ENCODE peak calls at places on chromosomes 3 and 15, in five cellular contexts. O, G, J, I and Z are unnamed samples.

GRCh38 chr3:187999821-188000220 is 154.1 kb upstream of the LPP start:
- DNase-seq in O (no peak), G (no peak), J (no peak), I (no peak), Z (no peak)

GRCh38 chr15:23869391-23869790 is 182.3 kb upstream of the NDN start:
- DNase-seq in O (peak), G (peak), J (peak), I (no peak), Z (peak)

GRCh38 chr3:39879581-39879980 is 70.2 kb downstream of the MYRIP start:
- DNase-seq in O (no peak), G (no peak), J (no peak), I (no peak), Z (no peak)

GRCh38 chr3:113339616-113340244 is 101.6 kb downstream of the CFAP44 start:
- DNase-seq in O (no peak), G (no peak), J (no peak), I (no peak), Z (no peak)

GRCh38 chr3:165839296-165840076 is 2.3 kb upstream of the BCHE start:
- DNase-seq in O (no peak), G (no peak), J (no peak), I (no peak), Z (no peak)

GRCh38 chr15:38991126-38991525 is 426.5 kb upstream of the RASGRP1 start:
- DNase-seq in O (no peak), G (no peak), J (no peak), I (no peak), Z (no peak)

GRCh38 chr3:157938154-157938774 is 168.0 kb downstream of the SHOX2 start:
- DNase-seq in O (no peak), G (no peak), J (no peak), I (no peak), Z (no peak)

GRCh38 chr15:66415321-66415720 is 28.6 kb downstream of the MAP2K1 start:
- DNase-seq in O (no peak), G (no peak), J (no peak), I (no peak), Z (no peak)

GRCh38 chr3:5058463-5058862 is 63.6 kb upstream of the ARL8B start:
- DNase-seq in O (no peak), G (no peak), J (no peak), I (no peak), Z (no peak)

GRCh38 chr3:162337630-162338029 is 841.0 kb downstream of the OTOL1 start:
- DNase-seq in O (no peak), G (no peak), J (no peak), I (no peak), Z (no peak)

GRCh38 chr3:71517206-71517855 is 66.2 kb downstream of the FOXP1 start:
- DNase-seq in O (no peak), G (no peak), J (no peak), I (no peak), Z (no peak)

GRCh38 chr3:139292933-139293664 is 50.7 kb upstream of the MRPS22 start:
- DNase-seq in O (no peak), G (no peak), J (no peak), I (no peak), Z (no peak)

GRCh38 chr3:144128117-144128892 is 156.7 kb downstream of the DIPK2A start:
- DNase-seq in O (no peak), G (no peak), J (no peak), I (no peak), Z (no peak)

GRCh38 chr3:66344391-66344811 is 123.6 kb downstream of the SLC25A26 start:
- DNase-seq in O (no peak), G (no peak), J (no peak), I (no peak), Z (no peak)

GRCh38 chr15:91921188-91921820 is 67.8 kb downstream of the SLCO3A1 start:
- DNase-seq in O (no peak), G (no peak), J (no peak), I (no peak), Z (no peak)

GRCh38 chr3:168801792-168802191 is 706.1 kb upstream of the GOLIM4 start:
- DNase-seq in O (no peak), G (no peak), J (no peak), I (no peak), Z (no peak)

GRCh38 chr15:42033214-42033873 is 12.5 kb upstream of the PLA2G4E start:
- DNase-seq in O (no peak), G (no peak), J (no peak), I (no peak), Z (no peak)

GRCh38 chr3:126342211-126342610 is 15.0 kb downstream of the KLF15 start:
- DNase-seq in O (no peak), G (no peak), J (peak), I (no peak), Z (no peak)

GRCh38 chr3:65894679-65895078 is 144.0 kb downstream of the MAGI1 start:
- DNase-seq in O (no peak), G (no peak), J (no peak), I (no peak), Z (no peak)

GRCh38 chr3:188380252-188380651 is 226.3 kb downstream of the LPP start:
- DNase-seq in O (no peak), G (no peak), J (no peak), I (no peak), Z (no peak)

GRCh38 chr3:71703796-71704195 is 21.4 kb downstream of the EIF4E3 start:
- DNase-seq in O (no peak), G (no peak), J (no peak), I (no peak), Z (no peak)

GRCh38 chr3:53794597-53794996 is 51.6 kb downstream of the CHDH start:
- DNase-seq in O (no peak), G (no peak), J (no peak), I (no peak), Z (no peak)

GRCh38 chr15:86935841-86936240 is 856.2 kb downstream of the AGBL1 start:
- DNase-seq in O (no peak), G (no peak), J (no peak), I (no peak), Z (no peak)

GRCh38 chr3:155560594-155560993 is 184.3 kb downstream of the PLCH1 start:
- DNase-seq in O (no peak), G (no peak), J (no peak), I (no peak), Z (no peak)

GRCh38 chr3:115040673-115041286 is 106.3 kb downstream of the ZBTB20 start:
- DNase-seq in O (no peak), G (no peak), J (no peak), I (peak), Z (no peak)

GRCh38 chr3:118942651-118943050 is 92.0 kb downstream of the IGSF11 start:
- DNase-seq in O (no peak), G (no peak), J (no peak), I (no peak), Z (no peak)

GRCh38 chr15:53246404-53246803 is 456.3 kb upstream of the ONECUT1 start:
- DNase-seq in O (no peak), G (no peak), J (no peak), I (no peak), Z (no peak)

GRCh38 chr3:191753186-191753585 is 292.2 kb downstream of the PYDC2 start:
- DNase-seq in O (no peak), G (no peak), J (no peak), I (no peak), Z (no peak)

GRCh38 chr3:43641306-43642114 is 19.7 kb upstream of the ANO10 start:
- DNase-seq in O (no peak), G (no peak), J (no peak), I (no peak), Z (no peak)

GRCh38 chr3:20023663-20024417 is 11.8 kb upstream of the PP2D1 start:
- DNase-seq in O (peak), G (no peak), J (no peak), I (no peak), Z (no peak)

GRCh38 chr3:126465928-126466564 is 9.6 kb downstream of the ZXDC start:
- DNase-seq in O (no peak), G (no peak), J (peak), I (no peak), Z (no peak)

GRCh38 chr3:166760114-166760513 is 620.0 kb downstream of the ZBBX start:
- DNase-seq in O (no peak), G (no peak), J (no peak), I (no peak), Z (no peak)

GRCh38 chr3:196179380-196180308 is 31.6 kb downstream of the ZDHHC19 start:
- DNase-seq in O (no peak), G (no peak), J (no peak), I (no peak), Z (no peak)

GRCh38 chr3:193589129-193589528 is 3.9 kb upstream of the OPA1 start:
- DNase-seq in O (no peak), G (no peak), J (no peak), I (no peak), Z (no peak)

GRCh38 chr15:51732661-51733060 is 4.8 kb downstream of the LYSMD2 start:
- DNase-seq in O (no peak), G (no peak), J (no peak), I (no peak), Z (no peak)

GRCh38 chr15:100129677-100130076 is 212.1 kb downstream of the ADAMTS17 start:
- DNase-seq in O (no peak), G (no peak), J (no peak), I (no peak), Z (no peak)

GRCh38 chr3:59654120-59654952 is 604.5 kb upstream of the CFAP20DC start:
- DNase-seq in O (peak), G (no peak), J (peak), I (peak), Z (no peak)

GRCh38 chr15:49731187-49731828 is 110.5 kb downstream of the DTWD1 start:
- DNase-seq in O (no peak), G (no peak), J (no peak), I (no peak), Z (no peak)

GRCh38 chr3:45666729-45667440 is 22.3 kb upstream of the SACM1L start:
- DNase-seq in O (peak), G (no peak), J (no peak), I (no peak), Z (no peak)

GRCh38 chr15:43791993-43792760 is at the start of gene SERF2:
- DNase-seq in O (peak), G (peak), J (peak), I (peak), Z (peak)

GRCh38 chr15:43794269-43795037 is 2.3 kb downstream of the SERF2 start:
- DNase-seq in O (no peak), G (no peak), J (no peak), I (no peak), Z (no peak)

GRCh38 chr15:43793647-43794046 is 1.5 kb downstream of the SERF2 start:
- DNase-seq in O (no peak), G (no peak), J (no peak), I (no peak), Z (no peak)

GRCh38 chr15:43795197-43795596 is 3.1 kb downstream of the SERF2 start:
- DNase-seq in O (no peak), G (no peak), J (no peak), I (no peak), Z (no peak)

DNA sequence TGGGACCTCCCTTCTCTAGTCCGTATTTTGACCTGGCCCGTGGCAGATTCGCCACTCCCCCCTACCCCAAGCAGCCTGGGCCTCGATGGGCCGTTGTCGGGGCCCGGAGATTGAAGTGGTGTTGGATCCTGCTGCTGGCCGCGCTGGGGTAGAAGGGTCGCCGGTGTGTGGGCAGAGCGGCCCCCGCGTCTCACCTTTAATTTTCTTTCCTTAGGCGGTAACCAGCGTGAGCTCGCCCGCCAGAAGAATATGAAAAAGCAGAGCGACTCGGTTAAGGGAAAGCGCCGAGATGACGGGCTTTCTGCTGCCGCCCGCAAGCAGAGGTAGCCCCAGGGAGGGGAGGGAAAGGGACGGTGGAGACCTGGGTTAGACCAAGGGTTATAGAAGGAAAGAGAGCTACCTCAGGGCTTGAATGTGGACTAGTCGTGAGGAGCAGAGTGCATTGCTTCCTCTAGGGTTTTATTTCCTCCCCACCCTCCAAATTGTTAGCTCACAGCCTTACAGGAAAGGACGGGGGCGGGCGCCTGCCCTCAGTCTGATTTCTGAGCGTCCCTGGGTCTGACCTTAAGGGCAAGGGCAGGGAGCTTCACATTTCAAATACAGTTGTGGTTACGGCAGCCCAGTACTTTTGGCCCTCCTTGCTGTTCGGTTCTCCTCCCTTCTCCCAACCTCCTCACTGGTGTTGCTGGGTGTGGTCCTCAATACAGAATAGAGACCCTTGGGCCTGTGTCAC is 807 bp downstream of the SERF2 start:
- DNase-seq in O (peak), G (no peak), J (peak), I (no peak), Z (no peak)
- TF ChIP-seq CTCF in O (no peak), G (no peak), J (no peak), I (no peak), Z (no peak)

GRCh38 chr3:88219138-88219792 is 69.5 kb downstream of the C3orf38 start:
- DNase-seq in O (no peak), G (peak), J (no peak), I (peak), Z (peak)
- TF ChIP-seq CTCF in O (peak), G (peak), J (peak), I (peak), Z (peak)

DNA sequence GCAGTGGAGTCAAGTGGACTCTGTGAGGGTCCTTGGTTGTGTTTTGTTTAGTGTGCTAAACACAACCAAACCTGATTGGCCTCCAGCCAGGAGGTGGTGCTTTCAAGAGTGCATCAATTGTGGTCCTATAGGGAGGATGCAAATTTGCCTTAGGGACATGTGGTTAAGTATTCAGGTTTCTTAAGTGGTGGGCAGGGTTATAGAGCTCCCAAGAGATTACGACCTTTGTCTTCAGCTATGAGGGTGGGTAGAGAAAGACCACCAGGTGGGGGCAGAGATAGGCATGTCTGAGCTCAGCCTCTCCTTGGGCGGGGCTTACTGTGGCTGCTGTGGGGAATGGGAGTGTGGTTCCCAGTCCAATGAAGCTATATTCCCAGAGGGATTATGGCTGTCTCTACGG is 186.6 kb downstream of the SQOR start:
- DNase-seq in O (no peak), G (no peak), J (no peak), I (no peak), Z (no peak)
- TF ChIP-seq CTCF in O (no peak), G (no peak), J (no peak), I (no peak), Z (no peak)

GRCh38 chr15:78438595-78439285 is 724 bp downstream of the IREB2 start:
- DNase-seq in O (no peak), G (peak), J (no peak), I (no peak), Z (peak)
- TF ChIP-seq CTCF in O (peak), G (peak), J (peak), I (no peak), Z (no peak)

DNA sequence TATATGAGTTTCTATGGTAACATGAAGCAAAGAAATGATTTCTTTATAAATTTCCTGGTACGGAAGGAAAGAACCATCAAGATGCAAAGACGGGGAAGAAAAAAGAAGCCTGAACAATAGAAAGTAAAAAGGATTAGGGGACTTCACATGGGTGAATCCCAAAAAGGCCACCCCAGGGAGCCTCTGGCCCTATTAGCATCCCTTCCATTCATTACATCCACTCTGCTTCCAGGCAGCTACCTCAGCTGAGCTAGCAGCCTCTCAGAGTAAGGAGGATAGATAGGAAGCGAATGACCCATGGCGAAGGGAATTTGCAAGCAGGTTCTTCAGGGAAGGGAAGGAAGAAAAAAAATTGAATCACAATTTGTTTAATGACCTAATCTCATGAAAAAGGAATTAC is 81.6 kb downstream of the GABRB3 start:
- DNase-seq in O (no peak), G (no peak), J (no peak), I (no peak), Z (no peak)
- TF ChIP-seq CTCF in O (no peak), G (no peak), J (no peak), I (no peak), Z (no peak)

GRCh38 chr15:78162038-78162437 is 12.9 kb downstream of the IDH3A start:
- DNase-seq in O (no peak), G (no peak), J (no peak), I (no peak), Z (no peak)
- TF ChIP-seq CTCF in O (no peak), G (no peak), J (no peak), I (no peak), Z (no peak)